ENCODE peak calls at places on chromosomes 13 and 19, in ten cellular contexts. One of them, this sample, is unnamed.

GRCh38 chr13:40662866-40663265 is 3.6 kb downstream of the FOXO1 start:
- DNase-seq in T-helper 17 cell: no peak
- DNase-seq in activated T-cell treated with anti-CD3 and anti-CD28 coated beads, Interleukin-2, amount 50 U/mL, for 72 hours: peak
- DNase-seq in T-helper 2 cell: peak
- DNase-seq in cardiac fibroblast: no peak
- DNase-seq in choroid plexus epithelial cell: peak
- DNase-seq in NCI-H2029 treated with DMSO at 0.1 percent for 48 hours: no peak
- DNase-seq in AG08396: no peak
- DNase-seq in activated CD8-positive, alpha-beta T cell treated with anti-CD3 and anti-CD28 coated beads for 36 hours: peak
- DNase-seq in LHCN-M2: no peak
- DNase-seq in this sample: no peak

GRCh38 chr13:35512271-35512920 is 35.9 kb upstream of the MAB21L1 start:
- DNase-seq in T-helper 17 cell: no peak
- DNase-seq in activated T-cell treated with anti-CD3 and anti-CD28 coated beads, Interleukin-2, amount 50 U/mL, for 72 hours: no peak
- DNase-seq in T-helper 2 cell: peak
- DNase-seq in cardiac fibroblast: peak
- DNase-seq in choroid plexus epithelial cell: peak
- DNase-seq in NCI-H2029 treated with DMSO at 0.1 percent for 48 hours: no peak
- DNase-seq in AG08396: peak
- DNase-seq in activated CD8-positive, alpha-beta T cell treated with anti-CD3 and anti-CD28 coated beads for 36 hours: no peak
- DNase-seq in LHCN-M2: peak
- DNase-seq in this sample: no peak

GRCh38 chr13:72570019-72570418 is 157.4 kb downstream of the MZT1 start:
- DNase-seq in T-helper 17 cell: no peak
- DNase-seq in activated T-cell treated with anti-CD3 and anti-CD28 coated beads, Interleukin-2, amount 50 U/mL, for 72 hours: no peak
- DNase-seq in T-helper 2 cell: no peak
- DNase-seq in cardiac fibroblast: no peak
- DNase-seq in choroid plexus epithelial cell: peak
- DNase-seq in NCI-H2029 treated with DMSO at 0.1 percent for 48 hours: no peak
- DNase-seq in AG08396: no peak
- DNase-seq in activated CD8-positive, alpha-beta T cell treated with anti-CD3 and anti-CD28 coated beads for 36 hours: no peak
- DNase-seq in LHCN-M2: no peak
- DNase-seq in this sample: no peak

GRCh38 chr13:44758595-44759221 is 182.6 kb upstream of the TSC22D1 start:
- DNase-seq in T-helper 17 cell: no peak
- DNase-seq in activated T-cell treated with anti-CD3 and anti-CD28 coated beads, Interleukin-2, amount 50 U/mL, for 72 hours: peak
- DNase-seq in T-helper 2 cell: no peak
- DNase-seq in cardiac fibroblast: peak
- DNase-seq in choroid plexus epithelial cell: peak
- DNase-seq in NCI-H2029 treated with DMSO at 0.1 percent for 48 hours: no peak
- DNase-seq in AG08396: peak
- DNase-seq in activated CD8-positive, alpha-beta T cell treated with anti-CD3 and anti-CD28 coated beads for 36 hours: peak
- DNase-seq in LHCN-M2: peak
- DNase-seq in this sample: peak

GRCh38 chr19:7348587-7349230 is at the start of gene ARHGEF18:
- DNase-seq in T-helper 17 cell: no peak
- DNase-seq in activated T-cell treated with anti-CD3 and anti-CD28 coated beads, Interleukin-2, amount 50 U/mL, for 72 hours: peak
- DNase-seq in T-helper 2 cell: peak
- DNase-seq in cardiac fibroblast: no peak
- DNase-seq in choroid plexus epithelial cell: peak
- DNase-seq in NCI-H2029 treated with DMSO at 0.1 percent for 48 hours: no peak
- DNase-seq in AG08396: no peak
- DNase-seq in activated CD8-positive, alpha-beta T cell treated with anti-CD3 and anti-CD28 coated beads for 36 hours: peak
- DNase-seq in LHCN-M2: no peak
- DNase-seq in this sample: no peak

GRCh38 chr19:3135961-3136683 is at the start of gene GNA15:
- DNase-seq in T-helper 17 cell: peak
- DNase-seq in activated T-cell treated with anti-CD3 and anti-CD28 coated beads, Interleukin-2, amount 50 U/mL, for 72 hours: peak
- DNase-seq in T-helper 2 cell: peak
- DNase-seq in cardiac fibroblast: no peak
- DNase-seq in choroid plexus epithelial cell: no peak
- DNase-seq in NCI-H2029 treated with DMSO at 0.1 percent for 48 hours: no peak
- DNase-seq in AG08396: no peak
- DNase-seq in activated CD8-positive, alpha-beta T cell treated with anti-CD3 and anti-CD28 coated beads for 36 hours: peak
- DNase-seq in LHCN-M2: no peak
- DNase-seq in this sample: no peak

GRCh38 chr13:112729408-112729807 is 39.6 kb downstream of the ATP11A start:
- DNase-seq in T-helper 17 cell: no peak
- DNase-seq in activated T-cell treated with anti-CD3 and anti-CD28 coated beads, Interleukin-2, amount 50 U/mL, for 72 hours: no peak
- DNase-seq in T-helper 2 cell: no peak
- DNase-seq in cardiac fibroblast: peak
- DNase-seq in choroid plexus epithelial cell: no peak
- DNase-seq in NCI-H2029 treated with DMSO at 0.1 percent for 48 hours: no peak
- DNase-seq in AG08396: no peak
- DNase-seq in activated CD8-positive, alpha-beta T cell treated with anti-CD3 and anti-CD28 coated beads for 36 hours: no peak
- DNase-seq in LHCN-M2: no peak
- DNase-seq in this sample: no peak

GRCh38 chr19:46717716-46718143 is 816 bp upstream of the PRKD2 start:
- DNase-seq in T-helper 17 cell: no peak
- DNase-seq in activated T-cell treated with anti-CD3 and anti-CD28 coated beads, Interleukin-2, amount 50 U/mL, for 72 hours: peak
- DNase-seq in T-helper 2 cell: no peak
- DNase-seq in cardiac fibroblast: no peak
- DNase-seq in choroid plexus epithelial cell: no peak
- DNase-seq in NCI-H2029 treated with DMSO at 0.1 percent for 48 hours: no peak
- DNase-seq in AG08396: no peak
- DNase-seq in activated CD8-positive, alpha-beta T cell treated with anti-CD3 and anti-CD28 coated beads for 36 hours: peak
- DNase-seq in LHCN-M2: no peak
- DNase-seq in this sample: no peak

GRCh38 chr13:107824636-107825035 is 390.7 kb downstream of the LIG4 start:
- DNase-seq in T-helper 17 cell: no peak
- DNase-seq in activated T-cell treated with anti-CD3 and anti-CD28 coated beads, Interleukin-2, amount 50 U/mL, for 72 hours: no peak
- DNase-seq in T-helper 2 cell: no peak
- DNase-seq in cardiac fibroblast: no peak
- DNase-seq in choroid plexus epithelial cell: no peak
- DNase-seq in NCI-H2029 treated with DMSO at 0.1 percent for 48 hours: no peak
- DNase-seq in AG08396: no peak
- DNase-seq in activated CD8-positive, alpha-beta T cell treated with anti-CD3 and anti-CD28 coated beads for 36 hours: no peak
- DNase-seq in LHCN-M2: no peak
- DNase-seq in this sample: no peak

GRCh38 chr13:77859450-77859849 is 59.2 kb downstream of the EDNRB start:
- DNase-seq in T-helper 17 cell: no peak
- DNase-seq in activated T-cell treated with anti-CD3 and anti-CD28 coated beads, Interleukin-2, amount 50 U/mL, for 72 hours: no peak
- DNase-seq in T-helper 2 cell: no peak
- DNase-seq in cardiac fibroblast: peak
- DNase-seq in choroid plexus epithelial cell: peak
- DNase-seq in NCI-H2029 treated with DMSO at 0.1 percent for 48 hours: no peak
- DNase-seq in AG08396: peak
- DNase-seq in activated CD8-positive, alpha-beta T cell treated with anti-CD3 and anti-CD28 coated beads for 36 hours: no peak
- DNase-seq in LHCN-M2: peak
- DNase-seq in this sample: peak

GRCh38 chr19:33379151-33379829 is 5.8 kb downstream of the CEBPG start:
- DNase-seq in T-helper 17 cell: no peak
- DNase-seq in activated T-cell treated with anti-CD3 and anti-CD28 coated beads, Interleukin-2, amount 50 U/mL, for 72 hours: no peak
- DNase-seq in T-helper 2 cell: no peak
- DNase-seq in cardiac fibroblast: no peak
- DNase-seq in choroid plexus epithelial cell: no peak
- DNase-seq in NCI-H2029 treated with DMSO at 0.1 percent for 48 hours: no peak
- DNase-seq in AG08396: no peak
- DNase-seq in activated CD8-positive, alpha-beta T cell treated with anti-CD3 and anti-CD28 coated beads for 36 hours: no peak
- DNase-seq in LHCN-M2: no peak
- DNase-seq in this sample: no peak

GRCh38 chr13:114096811-114097503 is 35.5 kb downstream of the RASA3 start:
- DNase-seq in T-helper 17 cell: no peak
- DNase-seq in activated T-cell treated with anti-CD3 and anti-CD28 coated beads, Interleukin-2, amount 50 U/mL, for 72 hours: no peak
- DNase-seq in T-helper 2 cell: no peak
- DNase-seq in cardiac fibroblast: no peak
- DNase-seq in choroid plexus epithelial cell: no peak
- DNase-seq in NCI-H2029 treated with DMSO at 0.1 percent for 48 hours: no peak
- DNase-seq in AG08396: no peak
- DNase-seq in activated CD8-positive, alpha-beta T cell treated with anti-CD3 and anti-CD28 coated beads for 36 hours: no peak
- DNase-seq in LHCN-M2: no peak
- DNase-seq in this sample: no peak

GRCh38 chr13:91398413-91399188 is at the start of gene GPC5:
- DNase-seq in T-helper 17 cell: peak
- DNase-seq in activated T-cell treated with anti-CD3 and anti-CD28 coated beads, Interleukin-2, amount 50 U/mL, for 72 hours: peak
- DNase-seq in T-helper 2 cell: peak
- DNase-seq in cardiac fibroblast: peak
- DNase-seq in choroid plexus epithelial cell: peak
- DNase-seq in NCI-H2029 treated with DMSO at 0.1 percent for 48 hours: no peak
- DNase-seq in AG08396: peak
- DNase-seq in activated CD8-positive, alpha-beta T cell treated with anti-CD3 and anti-CD28 coated beads for 36 hours: peak
- DNase-seq in LHCN-M2: peak
- DNase-seq in this sample: peak

GRCh38 chr19:9054207-9054606 is 32.7 kb upstream of the OR1M1 start:
- DNase-seq in T-helper 17 cell: no peak
- DNase-seq in activated T-cell treated with anti-CD3 and anti-CD28 coated beads, Interleukin-2, amount 50 U/mL, for 72 hours: no peak
- DNase-seq in T-helper 2 cell: no peak
- DNase-seq in cardiac fibroblast: no peak
- DNase-seq in choroid plexus epithelial cell: no peak
- DNase-seq in NCI-H2029 treated with DMSO at 0.1 percent for 48 hours: no peak
- DNase-seq in AG08396: no peak
- DNase-seq in activated CD8-positive, alpha-beta T cell treated with anti-CD3 and anti-CD28 coated beads for 36 hours: no peak
- DNase-seq in LHCN-M2: no peak
- DNase-seq in this sample: no peak

GRCh38 chr19:1861599-1862031 is 1.8 kb downstream of the KLF16 start:
- DNase-seq in T-helper 17 cell: no peak
- DNase-seq in activated T-cell treated with anti-CD3 and anti-CD28 coated beads, Interleukin-2, amount 50 U/mL, for 72 hours: no peak
- DNase-seq in T-helper 2 cell: no peak
- DNase-seq in cardiac fibroblast: no peak
- DNase-seq in choroid plexus epithelial cell: no peak
- DNase-seq in NCI-H2029 treated with DMSO at 0.1 percent for 48 hours: no peak
- DNase-seq in AG08396: no peak
- DNase-seq in activated CD8-positive, alpha-beta T cell treated with anti-CD3 and anti-CD28 coated beads for 36 hours: no peak
- DNase-seq in LHCN-M2: no peak
- DNase-seq in this sample: no peak

GRCh38 chr19:41531438-41532311 is 44.3 kb upstream of the CEACAM21 start:
- DNase-seq in T-helper 17 cell: peak
- DNase-seq in activated T-cell treated with anti-CD3 and anti-CD28 coated beads, Interleukin-2, amount 50 U/mL, for 72 hours: peak
- DNase-seq in T-helper 2 cell: peak
- DNase-seq in cardiac fibroblast: peak
- DNase-seq in choroid plexus epithelial cell: peak
- DNase-seq in NCI-H2029 treated with DMSO at 0.1 percent for 48 hours: peak
- DNase-seq in AG08396: peak
- DNase-seq in activated CD8-positive, alpha-beta T cell treated with anti-CD3 and anti-CD28 coated beads for 36 hours: peak
- DNase-seq in LHCN-M2: peak
- DNase-seq in this sample: peak

GRCh38 chr13:76654263-76654662 is 231.9 kb downstream of the KCTD12 start:
- DNase-seq in T-helper 17 cell: no peak
- DNase-seq in activated T-cell treated with anti-CD3 and anti-CD28 coated beads, Interleukin-2, amount 50 U/mL, for 72 hours: no peak
- DNase-seq in T-helper 2 cell: no peak
- DNase-seq in cardiac fibroblast: no peak
- DNase-seq in choroid plexus epithelial cell: no peak
- DNase-seq in NCI-H2029 treated with DMSO at 0.1 percent for 48 hours: no peak
- DNase-seq in AG08396: no peak
- DNase-seq in activated CD8-positive, alpha-beta T cell treated with anti-CD3 and anti-CD28 coated beads for 36 hours: no peak
- DNase-seq in LHCN-M2: no peak
- DNase-seq in this sample: no peak

GRCh38 chr19:49916839-49917733 is 11.9 kb upstream of the ATF5 start:
- DNase-seq in T-helper 17 cell: no peak
- DNase-seq in activated T-cell treated with anti-CD3 and anti-CD28 coated beads, Interleukin-2, amount 50 U/mL, for 72 hours: no peak
- DNase-seq in T-helper 2 cell: no peak
- DNase-seq in cardiac fibroblast: no peak
- DNase-seq in choroid plexus epithelial cell: no peak
- DNase-seq in NCI-H2029 treated with DMSO at 0.1 percent for 48 hours: no peak
- DNase-seq in AG08396: no peak
- DNase-seq in activated CD8-positive, alpha-beta T cell treated with anti-CD3 and anti-CD28 coated beads for 36 hours: no peak
- DNase-seq in LHCN-M2: no peak
- DNase-seq in this sample: no peak

GRCh38 chr19:4369109-4369887 is 25.9 kb downstream of the MPND start:
- DNase-seq in T-helper 17 cell: peak
- DNase-seq in activated T-cell treated with anti-CD3 and anti-CD28 coated beads, Interleukin-2, amount 50 U/mL, for 72 hours: peak
- DNase-seq in T-helper 2 cell: peak
- DNase-seq in cardiac fibroblast: no peak
- DNase-seq in choroid plexus epithelial cell: no peak
- DNase-seq in NCI-H2029 treated with DMSO at 0.1 percent for 48 hours: no peak
- DNase-seq in AG08396: peak
- DNase-seq in activated CD8-positive, alpha-beta T cell treated with anti-CD3 and anti-CD28 coated beads for 36 hours: peak
- DNase-seq in LHCN-M2: no peak
- DNase-seq in this sample: no peak

GRCh38 chr13:67278230-67278629 is 48.1 kb upstream of the PCDH9 start:
- DNase-seq in T-helper 17 cell: no peak
- DNase-seq in activated T-cell treated with anti-CD3 and anti-CD28 coated beads, Interleukin-2, amount 50 U/mL, for 72 hours: no peak
- DNase-seq in T-helper 2 cell: no peak
- DNase-seq in cardiac fibroblast: peak
- DNase-seq in choroid plexus epithelial cell: peak
- DNase-seq in NCI-H2029 treated with DMSO at 0.1 percent for 48 hours: no peak
- DNase-seq in AG08396: no peak
- DNase-seq in activated CD8-positive, alpha-beta T cell treated with anti-CD3 and anti-CD28 coated beads for 36 hours: no peak
- DNase-seq in LHCN-M2: peak
- DNase-seq in this sample: peak

GRCh38 chr19:44611812-44612295 is 1.5 kb upstream of the IGSF23 start:
- DNase-seq in T-helper 17 cell: no peak
- DNase-seq in activated T-cell treated with anti-CD3 and anti-CD28 coated beads, Interleukin-2, amount 50 U/mL, for 72 hours: no peak
- DNase-seq in T-helper 2 cell: no peak
- DNase-seq in cardiac fibroblast: no peak
- DNase-seq in choroid plexus epithelial cell: no peak
- DNase-seq in NCI-H2029 treated with DMSO at 0.1 percent for 48 hours: peak
- DNase-seq in AG08396: no peak
- DNase-seq in activated CD8-positive, alpha-beta T cell treated with anti-CD3 and anti-CD28 coated beads for 36 hours: no peak
- DNase-seq in LHCN-M2: no peak
- DNase-seq in this sample: no peak

GRCh38 chr19:46288896-46289588 is 7.8 kb upstream of the HIF3A start:
- DNase-seq in T-helper 17 cell: no peak
- DNase-seq in activated T-cell treated with anti-CD3 and anti-CD28 coated beads, Interleukin-2, amount 50 U/mL, for 72 hours: no peak
- DNase-seq in T-helper 2 cell: no peak
- DNase-seq in cardiac fibroblast: peak
- DNase-seq in choroid plexus epithelial cell: peak
- DNase-seq in NCI-H2029 treated with DMSO at 0.1 percent for 48 hours: no peak
- DNase-seq in AG08396: peak
- DNase-seq in activated CD8-positive, alpha-beta T cell treated with anti-CD3 and anti-CD28 coated beads for 36 hours: no peak
- DNase-seq in LHCN-M2: peak
- DNase-seq in this sample: peak

GRCh38 chr13:33265607-33266006 is 19.9 kb downstream of the STARD13 start:
- DNase-seq in T-helper 17 cell: no peak
- DNase-seq in activated T-cell treated with anti-CD3 and anti-CD28 coated beads, Interleukin-2, amount 50 U/mL, for 72 hours: no peak
- DNase-seq in T-helper 2 cell: no peak
- DNase-seq in cardiac fibroblast: no peak
- DNase-seq in choroid plexus epithelial cell: no peak
- DNase-seq in NCI-H2029 treated with DMSO at 0.1 percent for 48 hours: no peak
- DNase-seq in AG08396: no peak
- DNase-seq in activated CD8-positive, alpha-beta T cell treated with anti-CD3 and anti-CD28 coated beads for 36 hours: no peak
- DNase-seq in LHCN-M2: no peak
- DNase-seq in this sample: no peak

GRCh38 chr19:2533072-2533425 is 57.1 kb downstream of the GADD45B start:
- DNase-seq in T-helper 17 cell: no peak
- DNase-seq in activated T-cell treated with anti-CD3 and anti-CD28 coated beads, Interleukin-2, amount 50 U/mL, for 72 hours: no peak
- DNase-seq in T-helper 2 cell: no peak
- DNase-seq in cardiac fibroblast: no peak
- DNase-seq in choroid plexus epithelial cell: no peak
- DNase-seq in NCI-H2029 treated with DMSO at 0.1 percent for 48 hours: no peak
- DNase-seq in AG08396: no peak
- DNase-seq in activated CD8-positive, alpha-beta T cell treated with anti-CD3 and anti-CD28 coated beads for 36 hours: no peak
- DNase-seq in LHCN-M2: no peak
- DNase-seq in this sample: no peak

GRCh38 chr19:1159864-1160595 is 14.0 kb downstream of the SBNO2 start:
- DNase-seq in T-helper 17 cell: no peak
- DNase-seq in activated T-cell treated with anti-CD3 and anti-CD28 coated beads, Interleukin-2, amount 50 U/mL, for 72 hours: no peak
- DNase-seq in T-helper 2 cell: no peak
- DNase-seq in cardiac fibroblast: no peak
- DNase-seq in choroid plexus epithelial cell: no peak
- DNase-seq in NCI-H2029 treated with DMSO at 0.1 percent for 48 hours: no peak
- DNase-seq in AG08396: no peak
- DNase-seq in activated CD8-positive, alpha-beta T cell treated with anti-CD3 and anti-CD28 coated beads for 36 hours: no peak
- DNase-seq in LHCN-M2: no peak
- DNase-seq in this sample: no peak